ENCODE peak calls at places on chromosome 10, in four cellular contexts. Z, L, B and H are unnamed samples.

GRCh38 chr10:75211007-75211735 is 575 bp downstream of the VDAC2 start:
- DNase-seq in Z (peak), L (peak), B (no peak), H (no peak)

GRCh38 chr10:91294134-91294906 is 73.9 kb downstream of the PCGF5 start:
- DNase-seq in Z (no peak), L (no peak), B (no peak), H (no peak)

GRCh38 chr10:102616071-102616770 is 28.1 kb upstream of the TRIM8 start:
- DNase-seq in Z (no peak), L (no peak), B (peak), H (no peak)

GRCh38 chr10:8581521-8582225 is 527.2 kb downstream of the GATA3 start:
- DNase-seq in Z (no peak), L (no peak), B (no peak), H (no peak)

GRCh38 chr10:29479081-29479917 is 155.5 kb downstream of the SVIL start:
- DNase-seq in Z (peak), L (no peak), B (no peak), H (no peak)

GRCh38 chr10:96998329-96998888 is 166.3 kb downstream of the LCOR start:
- DNase-seq in Z (no peak), L (no peak), B (no peak), H (no peak)

GRCh38 chr10:124184208-124184820 is 90.9 kb upstream of the CHST15 start:
- DNase-seq in Z (no peak), L (no peak), B (no peak), H (no peak)

GRCh38 chr10:49741108-49741995 is 20.8 kb downstream of the OGDHL start:
- DNase-seq in Z (no peak), L (no peak), B (no peak), H (no peak)

GRCh38 chr10:50846753-50847152 is 38.7 kb downstream of the A1CF start:
- DNase-seq in Z (no peak), L (no peak), B (no peak), H (no peak)

GRCh38 chr10:88565072-88565471 is 18.0 kb downstream of the RNLS start:
- DNase-seq in Z (no peak), L (peak), B (no peak), H (no peak)

GRCh38 chr10:51748959-51749358 is 49.6 kb upstream of the CSTF2T start:
- DNase-seq in Z (no peak), L (no peak), B (no peak), H (no peak)

GRCh38 chr10:44196008-44196320 is 188.9 kb downstream of the CXCL12 start:
- DNase-seq in Z (no peak), L (no peak), B (no peak), H (no peak)

GRCh38 chr10:119211176-119211575 is 3.8 kb downstream of the GRK5 start:
- DNase-seq in Z (no peak), L (no peak), B (no peak), H (no peak)

GRCh38 chr10:60430017-60430416 is 40.3 kb upstream of the ANK3 start:
- DNase-seq in Z (no peak), L (no peak), B (no peak), H (no peak)

GRCh38 chr10:51297438-51297837 is 223.2 kb downstream of the PRKG1 start:
- DNase-seq in Z (no peak), L (no peak), B (no peak), H (no peak)

GRCh38 chr10:61835909-61836232 is 65.6 kb upstream of the ARID5B start:
- DNase-seq in Z (no peak), L (no peak), B (no peak), H (no peak)

GRCh38 chr10:6052247-6053221 is 9.6 kb downstream of the IL2RA start:
- DNase-seq in Z (no peak), L (no peak), B (no peak), H (peak)

GRCh38 chr10:34492081-34492480 is 323.0 kb downstream of the PARD3 start:
- DNase-seq in Z (peak), L (no peak), B (no peak), H (no peak)

GRCh38 chr10:52318136-52318810 is 4.2 kb downstream of the DKK1 start:
- DNase-seq in Z (no peak), L (no peak), B (no peak), H (no peak)

GRCh38 chr10:79380125-79380917 is 33.1 kb downstream of the PPIF start:
- DNase-seq in Z (peak), L (no peak), B (no peak), H (peak)

GRCh38 chr10:60089095-60089494 is 182.7 kb upstream of the CCDC6 start:
- DNase-seq in Z (no peak), L (no peak), B (no peak), H (no peak)

GRCh38 chr10:5814110-5815107 is 1.2 kb upstream of the GDI2 start:
- DNase-seq in Z (peak), L (no peak), B (no peak), H (no peak)

GRCh38 chr10:6279540-6280267 is 77.0 kb downstream of the PFKFB3 start:
- DNase-seq in Z (no peak), L (no peak), B (no peak), H (no peak)

GRCh38 chr10:14587540-14588083 is 187.1 kb downstream of the FAM107B start:
- DNase-seq in Z (no peak), L (no peak), B (no peak), H (no peak)

GRCh38 chr10:124935946-124936345 is 6.0 kb upstream of the ZRANB1 start:
- DNase-seq in Z (no peak), L (no peak), B (no peak), H (no peak)

GRCh38 chr10:119928411-119928810 is 35.9 kb downstream of the SEC23IP start:
- DNase-seq in Z (no peak), L (no peak), B (no peak), H (no peak)

GRCh38 chr10:17961551-17962422 is 10.1 kb downstream of the SLC39A12 start:
- DNase-seq in Z (no peak), L (no peak), B (no peak), H (no peak)

GRCh38 chr10:104349623-104350142 is 4.0 kb upstream of the CFAP58 start:
- DNase-seq in Z (no peak), L (no peak), B (no peak), H (no peak)

GRCh38 chr10:1132584-1132983 is 76.4 kb downstream of the WDR37 start:
- DNase-seq in Z (no peak), L (no peak), B (no peak), H (no peak)

GRCh38 chr10:70478191-70479160 is at the start of gene PALD1:
- DNase-seq in Z (peak), L (peak), B (peak), H (peak)

GRCh38 chr10:31103096-31103495 is 71.4 kb upstream of the ZNF438 start:
- DNase-seq in Z (no peak), L (no peak), B (no peak), H (no peak)